ENCODE peak calls at places on chromosomes 5 and 9, in eight cellular contexts. Z, B, H, A, K, R, J and W are unnamed samples.

GRCh38 chr5:125043781-125044391 is 297.4 kb upstream of the ZNF608 start:
- DNase-seq in Z (no peak), B (peak), H (peak), A (peak), K (peak), R (peak), J (no peak), W (no peak)

GRCh38 chr5:78005021-78005785 is 229.1 kb upstream of the TBCA start:
- DNase-seq in Z (no peak), B (peak), H (peak), A (no peak), K (peak), R (peak), J (peak), W (no peak)

GRCh38 chr5:64865662-64866061 is 96.9 kb downstream of the CWC27 start:
- DNase-seq in Z (no peak), B (no peak), H (no peak), A (no peak), K (no peak), R (no peak), J (no peak), W (no peak)

GRCh38 chr9:20271107-20271506 is 351.2 kb downstream of the MLLT3 start:
- DNase-seq in Z (peak), B (peak), H (no peak), A (no peak), K (no peak), R (no peak), J (no peak), W (no peak)

GRCh38 chr9:123421801-123422455 is 65.9 kb downstream of the CRB2 start:
- DNase-seq in Z (no peak), B (no peak), H (no peak), A (no peak), K (no peak), R (no peak), J (no peak), W (no peak)

GRCh38 chr5:113451797-113452196 is 17.0 kb upstream of the TSSK1B start:
- DNase-seq in Z (no peak), B (no peak), H (no peak), A (no peak), K (peak), R (no peak), J (no peak), W (no peak)

GRCh38 chr5:68245325-68245724 is 29.8 kb downstream of the PIK3R1 start:
- DNase-seq in Z (no peak), B (no peak), H (no peak), A (no peak), K (peak), R (no peak), J (no peak), W (no peak)

GRCh38 chr9:8351431-8351830 is 551.9 kb upstream of the DMAC1 start:
- DNase-seq in Z (no peak), B (peak), H (no peak), A (no peak), K (no peak), R (no peak), J (no peak), W (no peak)

GRCh38 chr9:18820566-18821095 is 212.4 kb downstream of the SAXO1 start:
- DNase-seq in Z (no peak), B (no peak), H (no peak), A (no peak), K (peak), R (no peak), J (no peak), W (no peak)

GRCh38 chr5:176797456-176798093 is 12.8 kb upstream of the UNC5A start:
- DNase-seq in Z (no peak), B (no peak), H (no peak), A (no peak), K (no peak), R (no peak), J (no peak), W (no peak)

GRCh38 chr5:177378884-177379883 is 5.0 kb upstream of the SLC34A1 start:
- DNase-seq in Z (no peak), B (no peak), H (no peak), A (no peak), K (peak), R (no peak), J (peak), W (no peak)

GRCh38 chr9:127975376-127976315 is 5.1 kb downstream of the EEIG1 start:
- DNase-seq in Z (no peak), B (no peak), H (peak), A (no peak), K (no peak), R (no peak), J (no peak), W (no peak)

GRCh38 chr9:12723409-12724028 is 30.3 kb downstream of the TYRP1 start:
- DNase-seq in Z (peak), B (peak), H (peak), A (no peak), K (peak), R (no peak), J (no peak), W (no peak)

GRCh38 chr5:60207031-60207430 is 313.5 kb upstream of the PDE4D start:
- DNase-seq in Z (peak), B (peak), H (peak), A (no peak), K (no peak), R (no peak), J (peak), W (no peak)

GRCh38 chr9:132586830-132587483 is 4.6 kb downstream of the BARHL1 start:
- DNase-seq in Z (no peak), B (no peak), H (no peak), A (no peak), K (no peak), R (peak), J (no peak), W (no peak)

GRCh38 chr5:32444946-32445758 is 612 bp upstream of the ZFR start:
- DNase-seq in Z (no peak), B (no peak), H (peak), A (no peak), K (no peak), R (no peak), J (no peak), W (no peak)

GRCh38 chr5:38613992-38614836 is 57.8 kb upstream of the LIFR start:
- DNase-seq in Z (no peak), B (no peak), H (no peak), A (no peak), K (no peak), R (no peak), J (no peak), W (no peak)

GRCh38 chr9:115615821-115616665 is 498.1 kb upstream of the TNC start:
- DNase-seq in Z (no peak), B (no peak), H (no peak), A (no peak), K (peak), R (no peak), J (no peak), W (no peak)

GRCh38 chr5:39117401-39117800 is 43.2 kb upstream of the RICTOR start:
- DNase-seq in Z (no peak), B (no peak), H (no peak), A (no peak), K (no peak), R (no peak), J (no peak), W (no peak)

GRCh38 chr9:130482463-130482862 is 37.7 kb downstream of the ASS1 start:
- DNase-seq in Z (no peak), B (no peak), H (no peak), A (no peak), K (no peak), R (no peak), J (no peak), W (no peak)

GRCh38 chr5:17305024-17305423 is 87.6 kb downstream of the BASP1 start:
- DNase-seq in Z (no peak), B (no peak), H (no peak), A (no peak), K (peak), R (no peak), J (no peak), W (no peak)

GRCh38 chr5:97499605-97500004 is 316.6 kb upstream of the RIOK2 start:
- DNase-seq in Z (no peak), B (no peak), H (peak), A (no peak), K (no peak), R (no peak), J (no peak), W (no peak)